ENCODE peak calls at places on chromosomes 16 and 17, in eight cellular contexts. K is AG10803, E is upper lobe of right lung, O is ELR, A is coronary artery, M is brain microvascular endothelial cell, J is AG08396, U is NCI-H69. V is an unnamed sample.

GRCh38 chr16:17083628-17084027 is 387.1 kb downstream of the XYLT1 start:
- DNase-seq in K (no peak), U (no peak), A (no peak), O (no peak), J (no peak), E (no peak), M (no peak), V (no peak)

GRCh38 chr16:85735225-85735722 is 15.6 kb downstream of the C16orf74 start:
- DNase-seq in E (no peak), J (no peak), U (no peak), O (no peak), K (no peak), M (no peak), A (no peak), V (no peak)

GRCh38 chr16:90077757-90078593 is 844 bp upstream of the PRDM7 start:
- DNase-seq in E (no peak), U (peak), M (no peak), K (peak), O (peak), A (no peak), J (no peak), V (no peak)

GRCh38 chr16:67216612-67217490 is 10.1 kb upstream of the TMEM208 start:
- DNase-seq in K (no peak), E (no peak), O (no peak), M (no peak), U (no peak), J (no peak), A (no peak), V (no peak)

GRCh38 chr17:3913531-3914318 is 2.5 kb downstream of the P2RX1 start:
- DNase-seq in U (peak), J (peak), K (peak), O (peak), E (peak), A (peak), M (peak), V (peak)

GRCh38 chr17:5485270-5486205 is at the start of gene DERL2:
- DNase-seq in E (no peak), J (peak), M (peak), A (no peak), O (peak), U (peak), K (peak), V (no peak)

GRCh38 chr16:57867000-57867561 is 64.8 kb upstream of the KIFC3 start:
- DNase-seq in O (no peak), K (no peak), A (peak), J (no peak), E (no peak), M (no peak), U (peak), V (no peak)

GRCh38 chr17:3033248-3033640 is 30.2 kb downstream of the OR1D5 start:
- DNase-seq in M (no peak), K (no peak), J (no peak), A (peak), E (peak), O (no peak), U (no peak), V (peak)

GRCh38 chr17:63993368-63993990 is 4.7 kb upstream of the PRR29 start:
- DNase-seq in O (no peak), E (no peak), K (no peak), U (no peak), M (no peak), J (no peak), A (peak), V (peak)

GRCh38 chr16:84677849-84678248 is 22.0 kb upstream of the USP10 start:
- DNase-seq in J (no peak), E (no peak), U (no peak), A (no peak), M (no peak), O (no peak), K (no peak), V (no peak)

GRCh38 chr17:48841395-48841831 is 10.6 kb downstream of the CALCOCO2 start:
- DNase-seq in U (no peak), J (peak), K (peak), M (peak), E (no peak), O (peak), A (no peak), V (no peak)

GRCh38 chr16:81817789-81818304 is 38.8 kb downstream of the PLCG2 start:
- DNase-seq in M (no peak), O (no peak), A (no peak), U (no peak), K (no peak), E (no peak), J (no peak), V (no peak)

GRCh38 chr17:82884341-82884871 is 44.6 kb upstream of the ZNF750 start:
- DNase-seq in O (no peak), K (no peak), M (no peak), E (no peak), J (no peak), U (no peak), A (no peak), V (no peak)

GRCh38 chr17:77726549-77726957 is 231.9 kb upstream of the TNRC6C start:
- DNase-seq in K (no peak), M (no peak), O (no peak), E (no peak), J (peak), A (peak), U (no peak), V (peak)

GRCh38 chr16:23826528-23827244 is 9.1 kb upstream of the PRKCB start:
- DNase-seq in E (no peak), O (no peak), K (no peak), J (no peak), M (no peak), U (no peak), A (no peak), V (no peak)

GRCh38 chr16:75217389-75217851 is 1.4 kb upstream of the CTRB1 start:
- DNase-seq in J (no peak), E (no peak), A (no peak), U (no peak), K (no peak), M (no peak), O (no peak), V (no peak)

GRCh38 chr16:17474037-17474436 is 3.3 kb upstream of the XYLT1 start:
- DNase-seq in M (no peak), A (no peak), O (peak), K (no peak), U (no peak), E (no peak), J (no peak), V (no peak)

V was measured in mesenteric fat pad.